ENCODE peak calls at places on chromosomes 1 and 21, in seven cellular contexts. T is SK-N-SH, E is transverse colon, H is ovary, O is K562, L is A549, N is stomach. J is an unnamed sample.

GRCh38 chr1:169779970-169780369 is 14.7 kb downstream of the METTL18 start:
- DNase-seq in T (no peak), E (no peak), H (no peak), O (no peak), L (peak; percentile 7), N (no peak), J (no peak)

GRCh38 chr1:24300971-24301370 is 18.2 kb upstream of the GRHL3 start:
- DNase-seq in T (no peak), E (no peak), H (no peak), O (no peak), L (no peak), N (no peak), J (no peak)

GRCh38 chr1:159861218-159861617 is 1.2 kb downstream of the VSIG8 start:
- DNase-seq in T (no peak), E (no peak), H (no peak), O (no peak), L (no peak), N (no peak), J (no peak)

GRCh38 chr1:6185635-6186382 is 5.7 kb upstream of the CHD5 start:
- DNase-seq in T (peak; percentile 61), E (no peak), H (no peak), O (peak; percentile 74), L (no peak), N (no peak), J (no peak)

GRCh38 chr1:62180649-62181048 is 14.0 kb upstream of the L1TD1 start:
- DNase-seq in T (no peak), E (peak; percentile 41), H (no peak), O (no peak), L (no peak), N (peak; percentile 36), J (no peak)

GRCh38 chr1:23625459-23625858 is 66.1 kb upstream of the RPL11 start:
- DNase-seq in T (no peak), E (no peak), H (no peak), O (no peak), L (no peak), N (no peak), J (no peak)

GRCh38 chr1:169588112-169588511 is 1.8 kb upstream of the F5 start:
- DNase-seq in T (no peak), E (no peak), H (no peak), O (no peak), L (no peak), N (no peak), J (no peak)

GRCh38 chr1:37764888-37765441 is at the start of gene EPHA10:
- DNase-seq in T (peak; percentile 97), E (no peak), H (no peak), O (no peak), L (no peak), N (no peak), J (no peak)

GRCh38 chr1:207336559-207337467 is 15.3 kb downstream of the CD55 start:
- DNase-seq in T (no peak), E (no peak), H (no peak), O (no peak), L (peak; percentile 11), N (no peak), J (no peak)

DNA sequence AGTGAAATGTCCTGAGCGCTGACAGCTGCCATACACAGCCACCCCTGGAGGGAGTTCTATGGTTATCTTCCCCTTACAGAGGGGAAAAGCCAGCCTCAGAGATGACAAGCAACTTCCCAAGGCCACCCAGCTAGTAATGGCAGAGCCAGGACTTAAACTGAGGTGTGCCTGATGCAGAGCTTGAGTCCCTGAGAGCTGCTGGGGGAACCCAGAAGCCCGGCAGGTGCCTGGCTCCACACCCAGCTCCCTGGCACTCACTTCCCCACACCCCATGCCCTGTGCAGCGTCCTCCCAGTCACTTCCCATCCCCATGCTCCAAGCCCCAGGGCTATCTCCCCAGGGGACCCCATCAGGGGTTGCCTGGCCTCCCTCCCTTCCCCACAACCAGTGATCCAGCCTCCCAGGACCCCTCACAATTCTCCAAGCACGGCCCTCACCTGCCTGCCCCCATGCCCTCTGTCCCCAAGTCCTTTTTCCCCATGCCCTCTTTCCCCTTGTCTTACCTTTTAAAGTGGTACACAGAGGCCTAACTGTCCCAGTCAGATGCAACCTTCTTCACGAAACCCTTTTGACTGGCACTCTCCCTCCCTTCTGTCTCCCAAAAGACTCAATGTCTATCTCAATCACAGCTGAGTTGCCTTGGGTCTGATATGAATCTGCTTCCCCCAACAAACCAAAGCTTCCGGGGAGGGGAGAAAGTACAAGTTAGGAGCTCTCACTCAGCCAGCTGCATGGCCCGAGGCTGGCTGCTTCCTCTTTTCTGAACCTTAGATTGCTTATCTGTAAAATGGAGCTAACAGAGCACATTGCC is 39.8 kb upstream of the LRP8 start:
- DNase-seq in T (peak; percentile 58), E (peak; percentile 19), H (peak; percentile 3), O (peak; percentile 79), L (no peak), N (peak; percentile 23), J (peak; percentile 80)
- H3K4me3 ChIP-seq in T (no peak overlapping the region), E (no peak overlapping the region), H (no peak overlapping the region), O (no peak overlapping the region), L (no peak overlapping the region), N (no peak overlapping the region), J (no peak overlapping the region)

GRCh38 chr1:190323530-190323929 is 154.1 kb downstream of the BRINP3 start:
- DNase-seq in T (no peak), E (no peak), H (no peak), O (no peak), L (no peak), N (no peak), J (no peak)
- TF ChIP-seq EP300 in T (no peak), E (no peak), H (no peak), O (no peak), L (no peak), N (no peak), J (no peak)

GRCh38 chr1:154182342-154183044 is 9.4 kb downstream of the TPM3 start:
- DNase-seq in T (peak; percentile 59), E (peak; percentile 86), H (peak; percentile 62), O (peak; percentile 91), L (peak; percentile 65), N (peak; percentile 68), J (no peak)

GRCh38 chr1:154178856-154179811 is 12.8 kb downstream of the TPM3 start:
- DNase-seq in T (no peak), E (peak; percentile 49), H (no peak), O (peak; percentile 72), L (no peak), N (peak; percentile 51), J (no peak)

GRCh38 chr1:154181944-154182341 is 10.0 kb downstream of the TPM3 start:
- DNase-seq in T (no peak), E (no peak), H (no peak), O (no peak), L (no peak), N (no peak), J (no peak)

GRCh38 chr1:154178006-154178405 is 13.9 kb downstream of the TPM3 start:
- DNase-seq in T (no peak), E (no peak), H (no peak), O (peak; percentile 85), L (no peak), N (no peak), J (no peak)

GRCh38 chr1:154179951-154180687 is 11.8 kb downstream of the TPM3 start:
- DNase-seq in T (no peak), E (peak; percentile 32), H (no peak), O (no peak), L (no peak), N (no peak), J (no peak)
- H3K4me3 ChIP-seq in T (no peak overlapping the region), E (peak overlapping the region; percentile 82), H (no peak overlapping the region), O (peak overlapping the region; percentile 17), L (no peak overlapping the region), N (no peak overlapping the region), J (no peak overlapping the region)

GRCh38 chr1:226980122-226980551 is 40.0 kb downstream of the COQ8A start:
- DNase-seq in T (no peak), E (no peak), H (no peak), O (no peak), L (no peak), N (no peak), J (no peak)

GRCh38 chr1:226981386-226981817 is 41.3 kb downstream of the COQ8A start:
- DNase-seq in T (no peak), E (no peak), H (no peak), O (no peak), L (no peak), N (no peak), J (no peak)

GRCh38 chr1:226981838-226982237 is 41.7 kb downstream of the COQ8A start:
- DNase-seq in T (no peak), E (no peak), H (no peak), O (no peak), L (no peak), N (no peak), J (no peak)

GRCh38 chr1:226979517-226980121 is 39.5 kb downstream of the COQ8A start:
- DNase-seq in T (no peak), E (no peak), H (peak; percentile 21), O (no peak), L (no peak), N (no peak), J (no peak)

GRCh38 chr1:226980565-226981385 is 40.7 kb downstream of the COQ8A start:
- DNase-seq in T (peak; percentile 37), E (no peak), H (peak; percentile 27), O (no peak), L (no peak), N (peak; percentile 71), J (no peak)
- TF ChIP-seq EP300 in T (no peak), E (no peak), H (no peak), O (no peak), L (no peak), N (no peak), J (no peak)

GRCh38 chr21:16420086-16420724 is 690.4 kb downstream of the USP25 start:
- DNase-seq in T (peak; percentile 7), E (no peak), H (peak; percentile 53), O (no peak), L (no peak), N (peak; percentile 42), J (no peak)
- H3K4me3 ChIP-seq in T (peak overlapping the region; percentile 35), E (peak overlapping the region; percentile 22), H (peak overlapping the region; percentile 43), O (no peak overlapping the region), L (peak overlapping the region; percentile 25), N (peak overlapping the region; percentile 23), J (peak overlapping the region; percentile 46)

GRCh38 chr1:63593303-63593886 is at the start of gene PGM1:
- DNase-seq in T (peak; percentile 90), E (peak; percentile 75), H (peak; percentile 75), O (peak; percentile 2), L (peak; percentile 31), N (peak; percentile 67), J (peak; percentile 94)
- TF ChIP-seq EP300 in T (no peak), E (no peak), H (no peak), O (no peak), L (no peak), N (no peak), J (no peak)